ENCODE peak calls at places on chromosomes 7 and 10, in ten cellular contexts. U, N, T, H, E, X, K, G, R and V are unnamed samples.

GRCh38 chr10:92800122-92800521 is 48.2 kb upstream of the EXOC6 start:
- DNase-seq in E (no peak), X (no peak), R (no peak), T (no peak), H (no peak), N (no peak), K (no peak), U (no peak), G (no peak), V (no peak)

GRCh38 chr10:107653832-107654287 is 489.4 kb upstream of the SORCS1 start:
- DNase-seq in N (peak), U (peak), E (peak), X (no peak), T (no peak), K (peak), H (no peak), G (peak), R (peak), V (no peak)

GRCh38 chr7:77665161-77665560 is 31.1 kb upstream of the RSBN1L start:
- DNase-seq in E (no peak), R (no peak), X (no peak), T (no peak), K (no peak), U (no peak), H (no peak), G (no peak), N (no peak), V (no peak)

GRCh38 chr10:80489371-80490112 is 35.4 kb downstream of the TSPAN14 start:
- DNase-seq in H (no peak), U (no peak), X (no peak), N (no peak), R (no peak), K (no peak), G (no peak), E (no peak), T (no peak), V (no peak)

GRCh38 chr7:137652721-137653120 is 194.1 kb downstream of the DGKI start:
- DNase-seq in X (no peak), G (no peak), K (no peak), H (no peak), U (peak), T (no peak), N (no peak), R (no peak), E (peak), V (no peak)

GRCh38 chr7:68699090-68699711 is 899.1 kb upstream of the AUTS2 start:
- DNase-seq in H (no peak), K (no peak), R (no peak), G (no peak), E (peak), T (no peak), U (peak), N (no peak), X (peak), V (no peak)

GRCh38 chr7:133705596-133705995 is 421.5 kb upstream of the LRGUK start:
- DNase-seq in K (no peak), H (no peak), R (no peak), U (peak), G (no peak), N (no peak), T (no peak), E (peak), X (no peak), V (no peak)

GRCh38 chr7:156255635-156256034 is 384.9 kb upstream of the RNF32 start:
- DNase-seq in U (no peak), N (no peak), G (no peak), H (no peak), K (no peak), E (no peak), R (no peak), T (no peak), X (no peak), V (no peak)

GRCh38 chr7:130342701-130343380 is 1.8 kb upstream of the CPA5 start:
- DNase-seq in G (no peak), U (no peak), K (no peak), T (no peak), E (no peak), N (no peak), R (no peak), X (no peak), H (no peak), V (no peak)

GRCh38 chr10:28991738-28992270 is 297.1 kb upstream of the LYZL1 start:
- DNase-seq in R (peak), H (peak), E (peak), N (peak), X (no peak), T (peak), U (no peak), K (peak), G (no peak), V (peak)

GRCh38 chr10:11180228-11180627 is 162.6 kb downstream of the CELF2 start:
- DNase-seq in U (no peak), G (no peak), X (no peak), K (no peak), H (no peak), T (no peak), N (peak), R (no peak), E (no peak), V (no peak)

GRCh38 chr10:106078796-106079576 is 1085.5 kb downstream of the SORCS1 start:
- DNase-seq in N (no peak), K (no peak), H (peak), R (no peak), E (no peak), X (no peak), U (peak), G (no peak), T (no peak), V (no peak)